ENCODE peak calls at places on chromosomes 1 and 21, in eight cellular contexts. One of them, this sample, is unnamed.
A peak's percentile ranks its signal among the peaks of the same experiment; 100 is the strongest.

GRCh38 chr1:164590592-164590991 is 31.6 kb downstream of the PBX1 start:
- DNase-seq in epithelial cell of esophagus: no peak
- DNase-seq in lower lobe of right lung: no peak
- DNase-seq in fibroblast of lung: no peak
- DNase-seq in heart left ventricle: no peak
- DNase-seq in HFF-Myc: no peak
- DNase-seq in astrocyte: no peak
- DNase-seq in fibroblast of mammary gland: no peak
- DNase-seq in this sample: no peak

GRCh38 chr21:41680444-41681335 is 86.2 kb downstream of the RIPK4 start:
- DNase-seq in epithelial cell of esophagus: peak; percentile 56
- DNase-seq in lower lobe of right lung: no peak
- DNase-seq in fibroblast of lung: no peak
- DNase-seq in heart left ventricle: no peak
- DNase-seq in HFF-Myc: no peak
- DNase-seq in astrocyte: no peak
- DNase-seq in fibroblast of mammary gland: no peak
- DNase-seq in this sample: no peak

GRCh38 chr1:54397090-54397591 is 9.1 kb downstream of the SSBP3 start:
- DNase-seq in epithelial cell of esophagus: no peak
- DNase-seq in lower lobe of right lung: no peak
- DNase-seq in fibroblast of lung: no peak
- DNase-seq in heart left ventricle: peak; percentile 81
- DNase-seq in HFF-Myc: no peak
- DNase-seq in astrocyte: no peak
- DNase-seq in fibroblast of mammary gland: no peak
- DNase-seq in this sample: no peak

GRCh38 chr1:51861669-51862068 is 16.9 kb downstream of the NRDC start:
- DNase-seq in epithelial cell of esophagus: peak; percentile 5
- DNase-seq in lower lobe of right lung: no peak
- DNase-seq in fibroblast of lung: peak; percentile 40
- DNase-seq in heart left ventricle: no peak
- DNase-seq in HFF-Myc: no peak
- DNase-seq in astrocyte: peak; percentile 26
- DNase-seq in fibroblast of mammary gland: peak; percentile 57
- DNase-seq in this sample: no peak

GRCh38 chr1:151293093-151293492 is 11.0 kb downstream of the ZNF687 start:
- DNase-seq in epithelial cell of esophagus: no peak
- DNase-seq in lower lobe of right lung: peak; percentile 35
- DNase-seq in fibroblast of lung: no peak
- DNase-seq in heart left ventricle: no peak
- DNase-seq in HFF-Myc: no peak
- DNase-seq in astrocyte: no peak
- DNase-seq in fibroblast of mammary gland: no peak
- DNase-seq in this sample: no peak

GRCh38 chr1:29683472-29683871 is 447.1 kb downstream of the PTPRU start:
- DNase-seq in epithelial cell of esophagus: no peak
- DNase-seq in lower lobe of right lung: no peak
- DNase-seq in fibroblast of lung: no peak
- DNase-seq in heart left ventricle: no peak
- DNase-seq in HFF-Myc: no peak
- DNase-seq in astrocyte: no peak
- DNase-seq in fibroblast of mammary gland: no peak
- DNase-seq in this sample: no peak

GRCh38 chr1:206790502-206791250 is 18.4 kb upstream of the IL10 start:
- DNase-seq in epithelial cell of esophagus: no peak
- DNase-seq in lower lobe of right lung: no peak
- DNase-seq in fibroblast of lung: no peak
- DNase-seq in heart left ventricle: no peak
- DNase-seq in HFF-Myc: no peak
- DNase-seq in astrocyte: no peak
- DNase-seq in fibroblast of mammary gland: no peak
- DNase-seq in this sample: no peak

GRCh38 chr1:180168786-180169640 is 14.3 kb downstream of the QSOX1 start:
- DNase-seq in epithelial cell of esophagus: peak; percentile 70
- DNase-seq in lower lobe of right lung: peak; percentile 58
- DNase-seq in fibroblast of lung: no peak
- DNase-seq in heart left ventricle: peak; percentile 59
- DNase-seq in HFF-Myc: no peak
- DNase-seq in astrocyte: no peak
- DNase-seq in fibroblast of mammary gland: peak; percentile 42
- DNase-seq in this sample: peak; percentile 27

GRCh38 chr1:27436204-27437159 is 44.1 kb downstream of the GPR3 start:
- DNase-seq in epithelial cell of esophagus: peak; percentile 82
- DNase-seq in lower lobe of right lung: no peak
- DNase-seq in fibroblast of lung: peak; percentile 81
- DNase-seq in heart left ventricle: no peak
- DNase-seq in HFF-Myc: no peak
- DNase-seq in astrocyte: peak; percentile 78
- DNase-seq in fibroblast of mammary gland: peak; percentile 63
- DNase-seq in this sample: peak; percentile 71

GRCh38 chr1:77605246-77606026 is 77.0 kb downstream of the ZZZ3 start:
- DNase-seq in epithelial cell of esophagus: peak; percentile 66
- DNase-seq in lower lobe of right lung: peak; percentile 75
- DNase-seq in fibroblast of lung: peak; percentile 80
- DNase-seq in heart left ventricle: peak; percentile 76
- DNase-seq in HFF-Myc: peak; percentile 22
- DNase-seq in astrocyte: peak; percentile 77
- DNase-seq in fibroblast of mammary gland: peak; percentile 70
- DNase-seq in this sample: peak; percentile 72

GRCh38 chr21:46195595-46196195 is 11.4 kb upstream of the SPATC1L start:
- DNase-seq in epithelial cell of esophagus: no peak
- DNase-seq in lower lobe of right lung: peak; percentile 16
- DNase-seq in fibroblast of lung: no peak
- DNase-seq in heart left ventricle: no peak
- DNase-seq in HFF-Myc: no peak
- DNase-seq in astrocyte: no peak
- DNase-seq in fibroblast of mammary gland: no peak
- DNase-seq in this sample: no peak

GRCh38 chr1:75643460-75643859 is 32.5 kb upstream of the SLC44A5 start:
- DNase-seq in epithelial cell of esophagus: no peak
- DNase-seq in lower lobe of right lung: no peak
- DNase-seq in fibroblast of lung: no peak
- DNase-seq in heart left ventricle: no peak
- DNase-seq in HFF-Myc: no peak
- DNase-seq in astrocyte: no peak
- DNase-seq in fibroblast of mammary gland: peak; percentile 1
- DNase-seq in this sample: no peak

GRCh38 chr1:168428063-168428731 is 115.6 kb downstream of the XCL2 start:
- DNase-seq in epithelial cell of esophagus: no peak
- DNase-seq in lower lobe of right lung: no peak
- DNase-seq in fibroblast of lung: peak; percentile 72
- DNase-seq in heart left ventricle: peak; percentile 59
- DNase-seq in HFF-Myc: no peak
- DNase-seq in astrocyte: peak; percentile 61
- DNase-seq in fibroblast of mammary gland: peak; percentile 71
- DNase-seq in this sample: peak; percentile 85

GRCh38 chr1:159076753-159077656 is at the start of gene AIM2:
- DNase-seq in epithelial cell of esophagus: no peak
- DNase-seq in lower lobe of right lung: peak; percentile 63
- DNase-seq in fibroblast of lung: peak; percentile 14
- DNase-seq in heart left ventricle: no peak
- DNase-seq in HFF-Myc: peak; percentile 47
- DNase-seq in astrocyte: peak; percentile 4
- DNase-seq in fibroblast of mammary gland: peak; percentile 46
- DNase-seq in this sample: peak; percentile 47
- H3K4me3 ChIP-seq in epithelial cell of esophagus: no peak within 1 kb of the TSS
- H3K4me3 ChIP-seq in lower lobe of right lung: peak within 1 kb of the TSS; percentile 28
- H3K4me3 ChIP-seq in fibroblast of lung: no peak within 1 kb of the TSS
- H3K4me3 ChIP-seq in heart left ventricle: no peak within 1 kb of the TSS
- H3K4me3 ChIP-seq in HFF-Myc: no peak within 1 kb of the TSS
- H3K4me3 ChIP-seq in astrocyte: no peak within 1 kb of the TSS
- H3K4me3 ChIP-seq in fibroblast of mammary gland: no peak within 1 kb of the TSS
- H3K4me3 ChIP-seq in this sample: no peak within 1 kb of the TSS

DNA sequence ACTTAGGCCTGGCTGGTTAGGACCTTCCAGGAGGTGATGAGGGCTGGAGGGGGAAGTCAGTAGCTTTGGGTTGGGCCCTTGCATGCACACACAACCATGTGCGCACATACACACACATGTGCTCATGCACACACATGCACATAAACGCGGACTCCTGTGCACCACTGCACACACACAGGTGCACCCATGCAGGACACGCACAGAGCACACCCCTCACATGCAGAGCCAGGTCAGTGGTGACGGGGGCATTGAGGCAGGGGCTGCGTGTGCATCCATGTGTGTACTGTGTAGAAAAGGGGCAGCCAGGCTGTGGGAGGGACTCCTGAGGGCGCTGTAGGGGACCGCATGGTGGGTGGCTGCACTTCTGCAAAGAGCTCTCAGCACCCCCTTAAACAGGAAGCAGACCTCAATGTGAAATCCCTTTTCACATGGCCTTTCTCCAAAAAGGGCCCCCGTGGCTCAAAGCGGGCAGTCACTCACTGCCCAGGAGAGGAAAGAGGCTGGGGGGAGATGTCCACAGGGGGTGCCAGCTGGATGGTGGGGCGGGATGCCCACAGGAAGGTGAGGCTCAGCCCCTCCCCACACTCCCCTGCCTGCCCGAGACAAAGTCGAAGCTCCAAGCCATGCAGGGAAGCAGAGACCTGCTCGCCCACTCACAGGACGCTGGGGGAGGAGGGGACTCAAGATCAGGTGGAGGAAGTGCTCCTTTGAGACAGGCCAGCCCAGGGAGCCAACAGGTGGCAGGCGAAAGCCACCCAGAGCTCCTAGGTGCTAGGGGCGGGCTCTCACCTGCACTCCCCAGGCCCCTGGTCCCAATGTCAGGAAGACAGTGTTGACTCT is 95.2 kb downstream of the ITPKB start:
- DNase-seq in epithelial cell of esophagus: no peak
- DNase-seq in lower lobe of right lung: peak; percentile 67
- DNase-seq in fibroblast of lung: no peak
- DNase-seq in heart left ventricle: peak; percentile 21
- DNase-seq in HFF-Myc: no peak
- DNase-seq in astrocyte: no peak
- DNase-seq in fibroblast of mammary gland: no peak
- DNase-seq in this sample: no peak
- TF ChIP-seq CTCF in epithelial cell of esophagus: no peak
- TF ChIP-seq CTCF in lower lobe of right lung: no peak
- TF ChIP-seq CTCF in fibroblast of lung: no peak
- TF ChIP-seq CTCF in heart left ventricle: no peak
- TF ChIP-seq CTCF in HFF-Myc: no peak
- TF ChIP-seq CTCF in astrocyte: no peak
- TF ChIP-seq CTCF in fibroblast of mammary gland: no peak
- TF ChIP-seq CTCF in this sample: no peak

DNA sequence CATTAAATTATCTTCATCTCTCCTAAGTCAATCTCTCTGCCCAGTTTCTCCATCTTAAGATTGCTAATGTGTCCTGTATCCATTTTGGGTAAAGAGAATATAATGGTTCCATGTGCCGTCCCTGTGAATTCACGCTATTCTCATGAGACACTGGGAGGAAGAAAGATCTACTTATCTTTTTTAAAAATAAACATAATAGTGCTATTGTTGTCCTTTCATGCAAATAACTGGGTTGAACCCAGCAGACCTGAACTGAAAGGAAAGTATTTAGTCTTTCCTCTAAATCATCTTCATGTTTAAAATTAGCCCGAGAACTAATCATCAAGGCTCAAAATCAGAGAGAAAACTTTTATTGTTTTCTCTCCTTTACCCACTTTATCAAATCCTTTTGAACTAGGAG is 22.4 kb downstream of the SLAMF1 start:
- DNase-seq in epithelial cell of esophagus: no peak
- DNase-seq in lower lobe of right lung: no peak
- DNase-seq in fibroblast of lung: no peak
- DNase-seq in heart left ventricle: no peak
- DNase-seq in HFF-Myc: no peak
- DNase-seq in astrocyte: no peak
- DNase-seq in fibroblast of mammary gland: no peak
- DNase-seq in this sample: no peak
- H3K4me3 ChIP-seq in epithelial cell of esophagus: no peak overlapping the region
- H3K4me3 ChIP-seq in lower lobe of right lung: no peak overlapping the region
- H3K4me3 ChIP-seq in fibroblast of lung: no peak overlapping the region
- H3K4me3 ChIP-seq in heart left ventricle: no peak overlapping the region
- H3K4me3 ChIP-seq in HFF-Myc: no peak overlapping the region
- H3K4me3 ChIP-seq in astrocyte: no peak overlapping the region
- H3K4me3 ChIP-seq in fibroblast of mammary gland: no peak overlapping the region
- H3K4me3 ChIP-seq in this sample: no peak overlapping the region

GRCh38 chr1:150072959-150073358 is 5.4 kb downstream of the VPS45 start:
- DNase-seq in epithelial cell of esophagus: peak; percentile 19
- DNase-seq in lower lobe of right lung: no peak
- DNase-seq in fibroblast of lung: no peak
- DNase-seq in heart left ventricle: no peak
- DNase-seq in HFF-Myc: no peak
- DNase-seq in astrocyte: no peak
- DNase-seq in fibroblast of mammary gland: peak; percentile 45
- DNase-seq in this sample: peak; percentile 66
- TF ChIP-seq CTCF in epithelial cell of esophagus: peak; percentile 24
- TF ChIP-seq CTCF in lower lobe of right lung: peak; percentile 46
- TF ChIP-seq CTCF in fibroblast of lung: peak; percentile 45
- TF ChIP-seq CTCF in heart left ventricle: peak; percentile 51
- TF ChIP-seq CTCF in HFF-Myc: no peak
- TF ChIP-seq CTCF in astrocyte: peak; percentile 28
- TF ChIP-seq CTCF in fibroblast of mammary gland: peak; percentile 43
- TF ChIP-seq CTCF in this sample: peak; percentile 45

DNA sequence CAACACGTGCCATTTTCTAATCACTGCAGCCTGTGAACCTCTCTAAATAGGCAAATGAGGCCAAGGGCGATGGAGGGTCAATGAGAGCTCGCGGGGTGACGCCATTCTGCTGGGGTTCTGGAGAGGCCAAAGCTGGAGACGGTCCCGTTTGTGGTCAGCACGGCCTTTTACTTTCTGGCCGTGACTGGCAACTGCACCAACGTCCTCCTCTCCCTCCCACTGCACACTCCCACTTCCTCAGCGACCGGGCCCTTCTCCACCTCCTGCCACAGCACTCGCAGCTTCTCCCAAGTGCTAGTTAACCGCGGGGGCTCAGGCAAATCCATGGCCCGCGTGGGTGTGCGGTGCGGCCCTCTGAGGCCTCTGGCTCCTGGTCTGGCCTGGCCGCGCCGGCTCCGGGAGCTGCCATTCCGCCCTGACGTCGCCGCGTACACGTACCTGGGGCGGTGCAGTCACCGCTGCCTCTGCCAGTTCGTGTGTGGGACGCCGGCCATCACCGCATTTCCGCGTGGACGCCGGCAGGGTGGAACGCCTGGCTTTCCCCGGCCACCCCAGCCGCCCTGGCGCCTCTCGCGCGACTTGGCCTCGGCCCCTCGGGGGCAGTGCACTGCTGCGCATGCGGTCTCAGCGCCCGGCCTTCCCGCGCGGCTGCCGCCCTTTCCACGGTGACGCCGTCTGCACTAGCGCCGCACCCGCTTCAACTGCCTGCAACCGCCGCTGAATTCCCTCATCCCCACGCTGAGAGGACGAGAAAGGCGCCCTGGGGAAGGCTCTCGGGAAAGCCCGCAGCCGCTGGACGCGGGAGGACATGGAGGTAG is 18.2 kb downstream of the OR2C3 start:
- DNase-seq in epithelial cell of esophagus: no peak
- DNase-seq in lower lobe of right lung: no peak
- DNase-seq in fibroblast of lung: no peak
- DNase-seq in heart left ventricle: no peak
- DNase-seq in HFF-Myc: no peak
- DNase-seq in astrocyte: no peak
- DNase-seq in fibroblast of mammary gland: no peak
- DNase-seq in this sample: no peak
- H3K4me3 ChIP-seq in epithelial cell of esophagus: no peak overlapping the region
- H3K4me3 ChIP-seq in lower lobe of right lung: peak overlapping the region; percentile 3
- H3K4me3 ChIP-seq in fibroblast of lung: no peak overlapping the region
- H3K4me3 ChIP-seq in heart left ventricle: no peak overlapping the region
- H3K4me3 ChIP-seq in HFF-Myc: no peak overlapping the region
- H3K4me3 ChIP-seq in astrocyte: no peak overlapping the region
- H3K4me3 ChIP-seq in fibroblast of mammary gland: no peak overlapping the region
- H3K4me3 ChIP-seq in this sample: no peak overlapping the region

GRCh38 chr21:38156200-38156599 is 100.6 kb upstream of the KCNJ15 start:
- DNase-seq in epithelial cell of esophagus: no peak
- DNase-seq in lower lobe of right lung: no peak
- DNase-seq in fibroblast of lung: no peak
- DNase-seq in heart left ventricle: no peak
- DNase-seq in HFF-Myc: no peak
- DNase-seq in astrocyte: no peak
- DNase-seq in fibroblast of mammary gland: no peak
- DNase-seq in this sample: peak; percentile 9

GRCh38 chr21:38159355-38159754 is 97.4 kb upstream of the KCNJ15 start:
- DNase-seq in epithelial cell of esophagus: peak; percentile 75
- DNase-seq in lower lobe of right lung: peak; percentile 62
- DNase-seq in fibroblast of lung: peak; percentile 83
- DNase-seq in heart left ventricle: peak; percentile 52
- DNase-seq in HFF-Myc: peak; percentile 77
- DNase-seq in astrocyte: peak; percentile 80
- DNase-seq in fibroblast of mammary gland: peak; percentile 95
- DNase-seq in this sample: peak; percentile 95
- TF ChIP-seq CTCF in epithelial cell of esophagus: peak; percentile 62
- TF ChIP-seq CTCF in lower lobe of right lung: peak; percentile 89
- TF ChIP-seq CTCF in fibroblast of lung: peak; percentile 90
- TF ChIP-seq CTCF in heart left ventricle: peak; percentile 88
- TF ChIP-seq CTCF in HFF-Myc: peak; percentile 90
- TF ChIP-seq CTCF in astrocyte: peak; percentile 88
- TF ChIP-seq CTCF in fibroblast of mammary gland: peak; percentile 91
- TF ChIP-seq CTCF in this sample: peak; percentile 81

This sample was measured in fibroblast of the aortic adventitia.